ENCODE peak calls at places on chromosomes 2 and 18, in five cellular contexts. M is progenitor cell of endocrine pancreas, V is GM18507, H is T-helper 9 cell, A is pulmonary artery endothelial cell. O is an unnamed sample.

GRCh38 chr2:118969734-118970395 is 27.9 kb downstream of the MARCO start:
- DNase-seq in M (no peak), A (no peak), H (no peak), V (no peak), O (no peak)

GRCh38 chr2:160294339-160294803 is 94.3 kb upstream of the ITGB6 start:
- DNase-seq in V (no peak), M (no peak), H (no peak), A (peak), O (no peak)

GRCh38 chr2:555164-555922 is 121.9 kb downstream of the TMEM18 start:
- DNase-seq in M (no peak), H (no peak), V (no peak), A (no peak), O (no peak)

GRCh38 chr2:11568436-11568835 is 34.6 kb downstream of the GREB1 start:
- DNase-seq in M (no peak), H (no peak), A (no peak), V (no peak), O (no peak)

GRCh38 chr2:9548506-9548905 is 7.1 kb downstream of the ADAM17 start:
- DNase-seq in V (no peak), M (no peak), H (no peak), A (no peak), O (no peak)

GRCh38 chr2:216539791-216540241 is 41.2 kb downstream of the RPL37A start:
- DNase-seq in V (no peak), A (peak), M (no peak), H (no peak), O (no peak)

GRCh38 chr2:134335601-134336000 is 81.7 kb downstream of the MGAT5 start:
- DNase-seq in H (no peak), M (no peak), A (no peak), V (no peak), O (no peak)

GRCh38 chr2:86290596-86291327 is 46.7 kb downstream of the REEP1 start:
- DNase-seq in H (no peak), V (no peak), M (no peak), A (no peak), O (no peak)

GRCh38 chr2:11872247-11872947 is 126.0 kb downstream of the LPIN1 start:
- DNase-seq in V (no peak), M (no peak), H (no peak), A (peak), O (no peak)

GRCh38 chr2:31903109-31903780 is 107.6 kb downstream of the MEMO1 start:
- DNase-seq in M (no peak), A (no peak), H (no peak), V (no peak), O (no peak)

GRCh38 chr2:233278921-233279320 is 27.4 kb downstream of the ATG16L1 start:
- DNase-seq in H (no peak), V (no peak), M (no peak), A (no peak), O (no peak)

GRCh38 chr18:47830772-47831171 is 99.7 kb downstream of the SMAD2 start:
- DNase-seq in M (no peak), A (no peak), V (no peak), H (no peak), O (no peak)

GRCh38 chr2:11899264-11899818 is 152.9 kb downstream of the LPIN1 start:
- DNase-seq in A (no peak), H (no peak), M (no peak), V (no peak), O (no peak)

GRCh38 chr2:88054300-88055048 is 1.1 kb downstream of the KRCC1 start:
- DNase-seq in V (no peak), H (no peak), A (no peak), M (no peak), O (no peak)

GRCh38 chr2:68832161-68832869 is 38.9 kb downstream of the BMP10 start:
- DNase-seq in V (no peak), M (no peak), A (peak), H (no peak), O (no peak)

GRCh38 chr2:33086400-33087015 is 139.8 kb downstream of the LTBP1 start:
- DNase-seq in H (no peak), V (no peak), M (no peak), A (peak), O (no peak)

GRCh38 chr2:63665806-63666205 is 77.0 kb downstream of the MDH1 start:
- DNase-seq in V (no peak), H (no peak), M (no peak), A (no peak), O (no peak)

GRCh38 chr2:122063716-122064115 is 308.3 kb downstream of the TSN start:
- DNase-seq in A (no peak), V (no peak), H (no peak), M (no peak), O (no peak)

GRCh38 chr2:74462054-74462785 is 3.0 kb downstream of the MOGS start:
- DNase-seq in A (no peak), M (no peak), V (no peak), H (no peak), O (no peak)

GRCh38 chr18:7139409-7139808 is 21.8 kb upstream of the LAMA1 start:
- DNase-seq in A (no peak), H (no peak), V (no peak), M (no peak), O (no peak)

GRCh38 chr2:210199186-210199765 is 26.0 kb downstream of the ACADL start:
- DNase-seq in H (no peak), M (no peak), V (no peak), A (no peak), O (no peak)

GRCh38 chr2:20551231-20551944 is 99.5 kb downstream of the HS1BP3 start:
- DNase-seq in M (no peak), A (no peak), H (no peak), V (no peak), O (no peak)

GRCh38 chr18:60292186-60292585 is 80.4 kb downstream of the MC4R start:
- DNase-seq in A (no peak), H (no peak), M (no peak), V (no peak), O (no peak)

GRCh38 chr18:56019156-56019555 is 431.2 kb upstream of the TCF4 start:
- DNase-seq in H (no peak), A (no peak), M (no peak), V (no peak), O (no peak)

GRCh38 chr2:195642677-195643063 is 14.4 kb upstream of the SLC39A10 start:
- DNase-seq in H (no peak), V (no peak), A (no peak), M (no peak), O (no peak)

GRCh38 chr18:2406544-2406943 is 164.8 kb downstream of the METTL4 start:
- DNase-seq in M (no peak), A (no peak), H (no peak), V (no peak), O (no peak)

GRCh38 chr18:67476585-67476984 is 39.9 kb downstream of the DSEL start:
- DNase-seq in A (no peak), M (no peak), H (no peak), V (no peak), O (no peak)

GRCh38 chr2:19028617-19029016 is 329.8 kb downstream of the OSR1 start:
- DNase-seq in A (no peak), V (no peak), M (no peak), H (no peak), O (no peak)

GRCh38 chr2:237320801-237321563 is 93.0 kb downstream of the COL6A3 start:
- DNase-seq in V (no peak), M (no peak), A (no peak), H (no peak), O (no peak)

GRCh38 chr2:191802180-191802579 is 44.7 kb downstream of the CAVIN2 start:
- DNase-seq in V (no peak), M (no peak), A (no peak), H (no peak), O (no peak)

GRCh38 chr2:231597014-231597611 is 4.4 kb downstream of the TEX44 start:
- DNase-seq in M (no peak), V (no peak), H (no peak), A (no peak), O (no peak)

GRCh38 chr2:60844105-60844504 is 37.3 kb upstream of the REL start:
- DNase-seq in M (no peak), A (no peak), H (no peak), V (no peak), O (no peak)

GRCh38 chr2:170462433-170463205 is 252.5 kb upstream of the SP5 start:
- DNase-seq in H (no peak), V (no peak), A (no peak), M (no peak), O (no peak)

GRCh38 chr2:50395510-50396300 is 636.2 kb downstream of the NRXN1 start:
- DNase-seq in M (no peak), V (no peak), H (no peak), A (no peak), O (no peak)

GRCh38 chr2:219402665-219403515 is 15.2 kb upstream of the DNPEP start:
- DNase-seq in M (peak), H (peak), V (peak), A (peak), O (peak)

GRCh38 chr18:23355206-23355605 is 97.9 kb upstream of the RIOK3 start:
- DNase-seq in V (no peak), M (no peak), H (no peak), A (no peak), O (no peak)

GRCh38 chr2:139217641-139218040 is 437.5 kb upstream of the NXPH2 start:
- DNase-seq in A (no peak), H (no peak), V (no peak), M (no peak), O (no peak)

O was measured in GM12892.